ENCODE peak calls at places on chromosomes 2 and 18, in eight cellular contexts. F, H, O, L, C, I, Q and B are unnamed samples. For H3K4me1, the result is how much of the 10 kb centered on the place peaks cover.

GRCh38 chr2:160510617-160511016 is 17.0 kb upstream of the RBMS1 start:
- DNase-seq in H (no peak), I (no peak), O (no peak), F (no peak), C (no peak), Q (peak), L (no peak), B (no peak)

GRCh38 chr2:129913695-129914495 is 65.6 kb upstream of the RAB6C start:
- DNase-seq in Q (no peak), I (no peak), L (no peak), C (peak), O (no peak), H (no peak), F (no peak), B (peak)

GRCh38 chr2:221312634-221313033 is 259.5 kb downstream of the EPHA4 start:
- DNase-seq in F (no peak), C (no peak), O (no peak), H (no peak), I (no peak), L (no peak), Q (no peak), B (no peak)

GRCh38 chr2:107325983-107326786 is 440.2 kb upstream of the ST6GAL2 start:
- DNase-seq in L (no peak), F (no peak), C (no peak), H (no peak), Q (no peak), O (no peak), I (no peak), B (no peak)

GRCh38 chr2:38417745-38418689 is 40.9 kb upstream of the ATL2 start:
- DNase-seq in L (no peak), H (no peak), F (no peak), I (no peak), C (no peak), O (no peak), Q (no peak), B (no peak)

GRCh38 chr2:178279142-178279541 is 84.8 kb downstream of the OSBPL6 start:
- DNase-seq in L (no peak), C (no peak), I (no peak), F (no peak), Q (no peak), O (no peak), H (no peak), B (no peak)

GRCh38 chr18:50074404-50074803 is 120.5 kb downstream of the MYO5B start:
- DNase-seq in F (no peak), H (no peak), Q (no peak), L (no peak), O (no peak), I (no peak), C (no peak), B (no peak)

GRCh38 chr2:98188351-98189046 is 101.5 kb downstream of the VWA3B start:
- DNase-seq in I (no peak), L (peak), C (no peak), F (no peak), H (no peak), Q (no peak), O (no peak), B (no peak)

GRCh38 chr18:449374-449773 is 51.1 kb downstream of the COLEC12 start:
- DNase-seq in Q (peak), O (no peak), C (no peak), H (no peak), I (peak), F (no peak), L (peak), B (peak)

GRCh38 chr2:230170532-230170931 is 49.3 kb downstream of the SP110 start:
- DNase-seq in C (no peak), Q (no peak), O (no peak), I (no peak), H (peak), F (no peak), L (no peak), B (no peak)

DNA sequence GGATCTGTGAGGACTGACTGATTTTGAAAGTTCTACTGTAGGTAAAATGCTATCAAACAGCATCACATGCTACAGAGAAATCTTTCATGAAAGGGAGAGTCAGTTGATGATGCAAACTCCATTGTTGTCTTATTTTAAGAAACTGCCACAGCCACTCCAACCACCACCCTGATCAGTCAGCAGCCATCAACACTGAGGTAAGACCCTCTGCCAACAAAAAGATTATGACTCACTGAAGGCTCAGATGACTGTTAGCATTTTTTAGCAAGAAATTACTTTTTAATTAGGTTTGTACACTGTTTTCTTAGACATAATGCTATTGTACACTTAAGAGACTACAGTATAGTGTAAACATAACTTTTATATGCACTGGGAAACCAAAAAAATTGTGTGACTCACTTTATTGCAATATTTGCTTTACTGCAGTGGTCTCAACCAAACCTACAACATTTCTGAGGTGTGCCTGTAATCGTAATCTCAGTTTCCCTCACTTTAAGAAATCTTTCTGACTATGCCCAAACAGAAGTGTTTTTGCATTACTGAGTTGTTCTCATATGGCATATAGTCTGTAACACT is 42.8 kb downstream of the METTL8 start:
- DNase-seq in I (no peak), O (no peak), H (no peak), F (no peak), Q (no peak), C (no peak), L (no peak), B (no peak)
- H3K4me1 ChIP-seq in I (under half), O (under half), H (under half), F (under half), Q (under half), C (under half), L (under half), B (under half)

GRCh38 chr2:26457695-26458364 is 20.1 kb downstream of the OTOF start:
- DNase-seq in L (no peak), O (peak), Q (no peak), C (no peak), F (no peak), H (peak), I (peak), B (peak)

GRCh38 chr2:26457241-26457666 is 20.7 kb downstream of the OTOF start:
- DNase-seq in H (peak), F (no peak), L (no peak), I (no peak), C (no peak), Q (no peak), O (peak), B (peak)

GRCh38 chr2:26459991-26460612 is 17.8 kb downstream of the OTOF start:
- DNase-seq in O (peak), F (peak), Q (no peak), H (peak), I (peak), C (no peak), L (peak), B (peak)

GRCh38 chr2:26456701-26457224 is 21.2 kb downstream of the OTOF start:
- DNase-seq in I (peak), C (no peak), F (no peak), O (peak), Q (no peak), L (peak), H (peak), B (peak)

GRCh38 chr2:26458365-26459042 is 19.4 kb downstream of the OTOF start:
- DNase-seq in C (no peak), L (no peak), F (no peak), H (peak), Q (no peak), I (no peak), O (peak), B (no peak)
- TF ChIP-seq CTCF in C (no peak), L (no peak), F (no peak), H (no peak), Q (no peak), I (no peak), O (no peak), B (peak)

GRCh38 chr2:43086451-43087221 is 139.8 kb downstream of the ZFP36L2 start:
- DNase-seq in F (peak), O (peak), L (peak), Q (no peak), H (peak), C (no peak), I (no peak), B (peak)

GRCh38 chr2:43083710-43084698 is 142.4 kb downstream of the ZFP36L2 start:
- DNase-seq in H (no peak), O (peak), Q (peak), L (no peak), I (no peak), C (no peak), F (peak), B (peak)

GRCh38 chr2:43082878-43083261 is 143.5 kb downstream of the ZFP36L2 start:
- DNase-seq in H (no peak), O (peak), I (no peak), L (no peak), Q (no peak), F (peak), C (no peak), B (no peak)

GRCh38 chr2:43083278-43083677 is 143.1 kb downstream of the ZFP36L2 start:
- DNase-seq in H (no peak), F (peak), C (no peak), I (no peak), O (peak), Q (no peak), L (no peak), B (no peak)

DNA sequence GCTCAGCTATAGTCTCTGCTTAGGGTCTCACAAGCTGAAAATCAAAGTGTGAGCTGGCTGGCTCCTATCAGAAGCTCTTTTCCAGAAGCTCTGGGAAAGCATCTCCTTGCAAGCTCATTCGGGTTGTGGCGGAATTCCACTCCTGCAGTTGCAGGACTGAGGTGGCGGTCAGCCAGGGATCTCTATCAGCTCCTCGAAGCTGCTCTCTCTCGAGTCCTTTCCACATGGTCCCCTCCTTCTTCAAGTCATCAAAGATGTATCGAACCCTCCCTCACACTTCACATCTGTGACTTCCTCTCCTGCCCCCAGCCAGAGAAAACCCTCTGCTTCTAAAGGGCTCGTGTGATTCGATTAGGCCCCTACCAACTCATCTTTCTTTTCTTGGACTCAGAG is 141.7 kb downstream of the ZFP36L2 start:
- DNase-seq in F (peak), H (no peak), Q (peak), C (no peak), O (peak), I (no peak), L (no peak), B (no peak)
- H3K4me1 ChIP-seq in F (under half), H (under half), Q (under half), C (under half), O (under half), I (half or more), L (half or more), B (under half)

DNA sequence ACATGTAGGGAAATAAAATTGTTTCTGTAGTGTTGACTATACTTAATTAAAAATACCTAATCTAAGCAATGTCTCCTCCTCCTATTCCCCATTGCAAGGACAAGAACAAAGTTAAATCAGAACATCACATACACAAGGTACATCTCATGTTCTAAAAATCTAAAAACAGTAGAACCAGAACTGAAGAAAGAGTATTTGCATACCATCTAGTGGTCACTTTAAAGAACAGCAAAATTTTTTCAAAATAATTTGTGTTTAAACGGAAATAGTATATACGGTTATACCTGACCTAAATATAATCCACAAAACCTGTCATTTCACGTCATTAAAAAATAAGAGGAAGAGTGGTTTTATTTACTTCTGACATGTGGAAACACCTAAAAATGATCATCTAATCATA is 294.3 kb upstream of the KCNH7 start:
- DNase-seq in H (no peak), C (no peak), F (no peak), O (no peak), Q (peak), I (no peak), L (peak), B (no peak)
- TF ChIP-seq CTCF in H (no peak), C (no peak), F (peak), O (no peak), Q (peak), I (peak), L (peak), B (peak)

GRCh38 chr2:236876642-236877041 is 209.0 kb upstream of the COPS8 start:
- DNase-seq in O (no peak), L (no peak), C (no peak), I (no peak), H (no peak), Q (no peak), F (no peak), B (no peak)

GRCh38 chr2:236882074-236882473 is 203.6 kb upstream of the COPS8 start:
- DNase-seq in I (no peak), H (no peak), O (no peak), F (no peak), L (no peak), C (no peak), Q (no peak), B (no peak)

GRCh38 chr2:236882931-236883330 is 202.8 kb upstream of the COPS8 start:
- DNase-seq in H (no peak), F (no peak), L (no peak), I (no peak), Q (no peak), C (no peak), O (no peak), B (no peak)

GRCh38 chr2:236877972-236878371 is 207.7 kb upstream of the COPS8 start:
- DNase-seq in H (no peak), I (no peak), F (no peak), L (no peak), C (no peak), O (no peak), Q (no peak), B (no peak)

DNA sequence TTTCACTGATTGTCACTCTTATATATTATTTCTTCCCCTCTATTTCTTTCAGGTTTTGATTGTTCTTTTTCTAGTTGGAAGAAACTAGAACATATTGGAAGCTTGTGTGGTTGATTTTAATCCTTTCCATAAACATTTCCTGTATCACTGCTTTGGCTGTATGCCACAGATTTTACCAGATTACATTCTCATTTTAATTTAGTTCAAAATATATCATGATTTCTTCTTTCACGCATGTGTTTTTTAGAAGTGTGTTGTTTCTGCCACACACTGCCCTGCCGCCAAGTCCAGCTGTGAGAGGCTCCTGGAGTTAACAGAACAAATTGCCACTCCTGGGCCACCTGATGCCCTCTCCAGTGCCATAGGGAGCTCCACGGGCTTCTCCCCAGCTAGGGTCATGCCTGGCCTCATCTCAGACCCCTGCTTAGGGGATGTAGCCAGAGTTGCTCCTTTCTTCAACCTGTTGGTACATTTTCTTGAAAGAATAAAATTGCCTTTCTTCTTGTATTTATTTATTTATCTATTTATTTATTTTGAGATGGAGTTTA is 206.2 kb upstream of the COPS8 start:
- DNase-seq in L (no peak), Q (no peak), F (no peak), H (no peak), I (no peak), C (no peak), O (no peak), B (no peak)
- H3K4me1 ChIP-seq in L (under half), Q (under half), F (under half), H (under half), I (under half), C (under half), O (under half), B (under half)

GRCh38 chr2:27079233-27080139 is 1.1 kb downstream of the EMILIN1 start:
- DNase-seq in O (no peak), I (no peak), C (no peak), F (peak), Q (no peak), L (no peak), H (no peak), B (no peak)

GRCh38 chr2:27080140-27080469 is 1.7 kb downstream of the EMILIN1 start:
- DNase-seq in L (no peak), H (no peak), Q (no peak), F (no peak), C (no peak), I (no peak), O (no peak), B (no peak)

GRCh38 chr2:27078267-27079194 is at the start of gene EMILIN1:
- DNase-seq in C (no peak), H (peak), O (peak), F (peak), L (no peak), I (peak), Q (peak), B (peak)

GRCh38 chr2:27081984-27082772 is 3.8 kb downstream of the EMILIN1 start:
- DNase-seq in H (no peak), Q (no peak), O (no peak), C (no peak), I (no peak), L (no peak), F (no peak), B (no peak)

DNA sequence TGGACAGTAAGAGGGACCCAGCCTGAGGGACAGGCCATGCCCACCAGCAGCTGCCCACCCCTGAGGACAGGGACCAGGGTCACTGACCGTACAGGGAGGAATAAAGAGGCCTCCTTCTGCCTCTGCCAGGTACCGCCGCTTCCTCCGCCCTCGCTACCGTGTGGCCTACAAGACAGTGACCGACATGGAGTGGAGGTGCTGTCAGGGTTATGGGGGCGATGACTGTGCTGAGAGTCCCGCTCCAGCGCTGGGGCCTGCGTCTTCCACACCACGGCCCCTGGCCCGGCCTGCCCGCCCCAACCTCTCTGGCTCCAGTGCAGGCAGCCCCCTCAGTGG is 2.2 kb downstream of the EMILIN1 start:
- DNase-seq in Q (no peak), F (no peak), O (no peak), C (no peak), I (no peak), H (no peak), L (no peak), B (no peak)
- TF ChIP-seq CTCF in Q (no peak), F (no peak), O (no peak), C (no peak), I (no peak), H (no peak), L (no peak), B (no peak)

GRCh38 chr2:127664065-127664894 is 11.1 kb downstream of the LIMS2 start:
- DNase-seq in C (peak), F (peak), H (peak), L (no peak), Q (no peak), O (peak), I (peak), B (peak)
- H3K4me1 ChIP-seq in C (under half), F (under half), H (under half), L (under half), Q (under half), O (under half), I (half or more), B (under half)

GRCh38 chr2:147141930-147142329 is 702.9 kb upstream of the ACVR2A start:
- DNase-seq in C (no peak), F (no peak), Q (no peak), L (no peak), I (no peak), H (no peak), O (no peak), B (no peak)
- TF ChIP-seq CTCF in C (no peak), F (no peak), Q (peak), L (no peak), I (no peak), H (no peak), O (no peak), B (peak)